ENCODE peak calls at places on chromosomes 4 and X, in eight cellular contexts. F, D, B, L, P, Z, Y and T are unnamed samples.

GRCh38 chr4:74033721-74034120 is 4.8 kb downstream of the CXCL3 start:
- DNase-seq in F (peak), D (no peak), B (no peak), L (no peak), P (no peak), Z (peak), Y (no peak), T (no peak)

GRCh38 chr4:173246719-173247118 is 78.1 kb downstream of the GALNT7 start:
- DNase-seq in F (no peak), D (no peak), B (no peak), L (no peak), P (no peak), Z (no peak), Y (no peak), T (no peak)

GRCh38 chr4:83516042-83516772 is 19.7 kb upstream of the GPAT3 start:
- DNase-seq in F (peak), D (no peak), B (no peak), L (no peak), P (no peak), Z (peak), Y (no peak), T (no peak)

GRCh38 chrX:27680726-27681125 is 90.6 kb downstream of the DCAF8L2 start:
- DNase-seq in F (no peak), D (no peak), B (no peak), L (no peak), P (no peak), Z (peak), Y (no peak), T (no peak)

GRCh38 chr4:15341733-15342300 is 86.0 kb upstream of the C1QTNF7 start:
- DNase-seq in F (no peak), D (no peak), B (no peak), L (no peak), P (no peak), Z (no peak), Y (no peak), T (no peak)

GRCh38 chrX:46381630-46382029 is 163.6 kb downstream of the ZNF674 start:
- DNase-seq in F (peak), D (no peak), B (no peak), L (no peak), P (no peak), Z (peak), Y (no peak), T (peak)

GRCh38 chr4:7358100-7358735 is 76.5 kb downstream of the PSAPL1 start:
- DNase-seq in F (peak), D (peak), B (no peak), L (no peak), P (peak), Z (peak), Y (no peak), T (no peak)

GRCh38 chr4:176137626-176138025 is 57.8 kb downstream of the SPATA4 start:
- DNase-seq in F (peak), D (no peak), B (no peak), L (no peak), P (no peak), Z (peak), Y (no peak), T (no peak)

GRCh38 chr4:121139533-121140222 is 24.4 kb downstream of the TNIP3 start:
- DNase-seq in F (peak), D (no peak), B (no peak), L (no peak), P (no peak), Z (peak), Y (no peak), T (peak)

GRCh38 chrX:48683411-48683982 is at the start of gene WAS:
- DNase-seq in F (no peak), D (no peak), B (no peak), L (no peak), P (no peak), Z (no peak), Y (no peak), T (peak)

GRCh38 chr4:107034091-107034698 is 1.9 kb downstream of the DKK2 start:
- DNase-seq in F (no peak), D (no peak), B (no peak), L (peak), P (peak), Z (no peak), Y (no peak), T (peak)

GRCh38 chrX:49042581-49043219 is 457 bp downstream of the TFE3 start:
- DNase-seq in F (no peak), D (peak), B (no peak), L (no peak), P (no peak), Z (no peak), Y (no peak), T (no peak)

GRCh38 chr4:83704786-83705185 is 168.9 kb downstream of the GPAT3 start:
- DNase-seq in F (no peak), D (no peak), B (no peak), L (no peak), P (no peak), Z (no peak), Y (no peak), T (no peak)

GRCh38 chr4:155305619-155306018 is 71.1 kb downstream of the MAP9 start:
- DNase-seq in F (no peak), D (no peak), B (no peak), L (no peak), P (no peak), Z (no peak), Y (no peak), T (no peak)
- TF ChIP-seq CTCF in F (no peak), D (no peak), B (no peak), L (no peak), P (no peak), Z (no peak), Y (no peak), T (no peak)

DNA sequence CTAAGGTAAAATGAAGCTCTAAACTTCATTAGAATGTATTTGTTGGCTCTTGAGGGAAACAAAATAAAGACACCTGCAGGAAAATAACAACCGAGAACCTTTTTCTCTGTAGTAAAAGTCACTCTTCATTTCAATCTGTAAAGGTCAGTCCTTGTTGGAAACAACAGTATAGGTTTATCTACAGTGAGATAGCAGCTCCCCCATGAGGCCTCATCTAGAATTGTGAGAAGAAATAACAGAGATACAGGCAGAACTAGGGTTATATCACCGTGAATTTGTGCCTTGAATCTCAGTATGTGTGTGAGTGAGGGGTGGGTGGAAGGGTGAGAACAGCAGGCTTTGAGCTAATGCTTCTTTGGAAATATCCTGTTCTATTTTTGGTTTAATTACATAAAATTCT is 107.8 kb upstream of the FMR1 start:
- DNase-seq in F (peak), D (no peak), B (peak), L (no peak), P (no peak), Z (peak), Y (no peak), T (peak)
- TF ChIP-seq CTCF in F (peak), D (no peak), B (no peak), L (no peak), P (peak), Z (no peak), Y (peak), T (peak)

GRCh38 chr4:4524364-4524763 is 17.5 kb downstream of the STX18 start:
- DNase-seq in F (no peak), D (no peak), B (no peak), L (no peak), P (no peak), Z (no peak), Y (no peak), T (peak)
- TF ChIP-seq CTCF in F (no peak), D (no peak), B (peak), L (no peak), P (no peak), Z (no peak), Y (no peak), T (peak)

GRCh38 chr4:174873931-174874330 is 44.2 kb upstream of the ADAM29 start:
- DNase-seq in F (peak), D (no peak), B (peak), L (no peak), P (no peak), Z (peak), Y (no peak), T (peak)
- TF ChIP-seq CTCF in F (peak), D (no peak), B (peak), L (no peak), P (no peak), Z (peak), Y (no peak), T (no peak)

GRCh38 chr4:102472441-102473013 is 28.6 kb upstream of the NFKB1 start:
- DNase-seq in F (no peak), D (no peak), B (no peak), L (no peak), P (no peak), Z (no peak), Y (no peak), T (no peak)

GRCh38 chr4:102474736-102475504 is 26.2 kb upstream of the NFKB1 start:
- DNase-seq in F (no peak), D (no peak), B (no peak), L (no peak), P (no peak), Z (peak), Y (no peak), T (no peak)

GRCh38 chr4:102469806-102470205 is 31.4 kb upstream of the NFKB1 start:
- DNase-seq in F (no peak), D (no peak), B (no peak), L (no peak), P (no peak), Z (no peak), Y (no peak), T (no peak)

GRCh38 chr4:102477657-102478056 is 23.5 kb upstream of the NFKB1 start:
- DNase-seq in F (peak), D (no peak), B (no peak), L (no peak), P (no peak), Z (peak), Y (no peak), T (no peak)

GRCh38 chr4:102473476-102473875 is 27.7 kb upstream of the NFKB1 start:
- DNase-seq in F (no peak), D (no peak), B (no peak), L (no peak), P (no peak), Z (no peak), Y (no peak), T (no peak)
- TF ChIP-seq CTCF in F (no peak), D (no peak), B (no peak), L (no peak), P (no peak), Z (no peak), Y (no peak), T (no peak)

DNA sequence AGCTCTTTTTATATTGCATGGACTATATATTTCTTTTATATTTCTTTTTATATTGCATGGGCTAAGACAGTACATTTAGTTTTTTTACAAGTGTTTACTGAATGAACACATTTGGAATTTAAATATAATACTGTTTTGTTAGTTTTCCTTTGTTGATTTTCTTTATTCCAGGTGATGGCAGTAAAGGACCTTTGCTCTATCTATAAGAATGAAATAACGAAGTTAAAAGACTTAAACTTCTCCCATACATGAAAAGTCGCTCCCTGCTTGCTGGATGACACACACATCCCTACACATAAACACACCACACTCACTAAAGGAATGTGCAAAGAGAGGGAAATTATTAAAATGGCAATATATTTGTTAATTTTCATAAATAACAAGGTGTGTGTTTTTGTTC is 102.5 kb upstream of the ANXA10 start:
- DNase-seq in F (no peak), D (no peak), B (no peak), L (no peak), P (no peak), Z (peak), Y (no peak), T (no peak)
- TF ChIP-seq CTCF in F (no peak), D (no peak), B (no peak), L (no peak), P (no peak), Z (peak), Y (no peak), T (no peak)

GRCh38 chr4:78669453-78669852 is 106.7 kb upstream of the BMP2K start:
- DNase-seq in F (no peak), D (no peak), B (no peak), L (no peak), P (no peak), Z (peak), Y (no peak), T (no peak)
- TF ChIP-seq CTCF in F (peak), D (no peak), B (peak), L (no peak), P (no peak), Z (peak), Y (peak), T (no peak)

GRCh38 chrX:142089193-142089592 is 115.9 kb downstream of the MAGEC2 start:
- DNase-seq in F (peak), D (no peak), B (no peak), L (no peak), P (no peak), Z (peak), Y (no peak), T (no peak)
- TF ChIP-seq CTCF in F (peak), D (peak), B (no peak), L (peak), P (no peak), Z (peak), Y (peak), T (no peak)

GRCh38 chr4:87497141-87497540 is 32.0 kb downstream of the SPARCL1 start:
- DNase-seq in F (peak), D (no peak), B (peak), L (no peak), P (no peak), Z (peak), Y (no peak), T (peak)
- TF ChIP-seq CTCF in F (peak), D (no peak), B (peak), L (no peak), P (peak), Z (peak), Y (peak), T (peak)

DNA sequence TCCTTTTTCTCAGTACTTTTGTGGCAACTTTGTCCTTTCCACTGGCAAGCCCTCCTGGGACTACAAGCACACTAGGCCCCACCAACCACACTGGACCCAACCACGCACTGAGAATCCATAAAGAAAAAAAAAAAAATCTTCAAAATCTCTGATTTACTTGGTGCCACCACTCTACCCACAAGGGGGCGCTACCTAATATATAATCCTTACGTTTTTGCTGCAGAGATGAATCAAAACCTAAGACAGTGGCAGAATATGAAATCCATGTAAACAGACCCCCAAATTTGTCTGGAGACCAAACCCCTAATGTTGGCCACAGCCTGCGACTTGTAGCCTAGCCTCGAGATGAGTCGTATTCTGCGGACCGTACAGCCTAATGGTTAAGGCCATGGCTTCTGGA is 63.5 kb upstream of the ARHGAP36 start:
- DNase-seq in F (peak), D (no peak), B (peak), L (no peak), P (no peak), Z (peak), Y (no peak), T (peak)
- TF ChIP-seq CTCF in F (peak), D (no peak), B (peak), L (peak), P (peak), Z (peak), Y (peak), T (peak)